ENCODE peak calls at places on chromosomes 16 and 17, in six cellular contexts. R is trophoblast cell, H is mesendoderm, S is neuronal stem cell, D is IMR-90, E is H1. Y is an unnamed sample.

GRCh38 chr17:18187816-18188761 is 4.5 kb downstream of the ALKBH5 start:
- DNase-seq in R (no peak), H (no peak), S (no peak), D (peak), E (no peak), Y (no peak)

GRCh38 chr17:31283841-31284240 is 13.2 kb downstream of the OMG start:
- DNase-seq in R (no peak), H (no peak), S (no peak), D (no peak), E (no peak), Y (no peak)

GRCh38 chr16:81803332-81803731 is 24.2 kb downstream of the PLCG2 start:
- DNase-seq in R (no peak), H (no peak), S (no peak), D (no peak), E (no peak), Y (no peak)

GRCh38 chr16:54136276-54136625 is 150.3 kb downstream of the IRX3 start:
- DNase-seq in R (no peak), H (no peak), S (no peak), D (peak), E (no peak), Y (no peak)

GRCh38 chr17:68288804-68289203 is 2.1 kb downstream of the SLC16A6 start:
- DNase-seq in R (no peak), H (peak), S (no peak), D (no peak), E (no peak), Y (no peak)

GRCh38 chr17:76497979-76498885 is 3.0 kb downstream of the RHBDF2 start:
- DNase-seq in R (peak), H (peak), S (no peak), D (peak), E (no peak), Y (peak)

GRCh38 chr17:61543786-61544415 is 47.1 kb downstream of the NACA2 start:
- DNase-seq in R (no peak), H (no peak), S (no peak), D (no peak), E (no peak), Y (no peak)

GRCh38 chr16:15398618-15399316 is 3.2 kb downstream of the MPV17L start:
- DNase-seq in R (no peak), H (no peak), S (no peak), D (no peak), E (no peak), Y (no peak)

GRCh38 chr17:66006654-66007053 is 185.3 kb downstream of the CEP112 start:
- DNase-seq in R (no peak), H (no peak), S (no peak), D (no peak), E (no peak), Y (no peak)

GRCh38 chr17:45070809-45071208 is 9.7 kb downstream of the NMT1 start:
- DNase-seq in R (no peak), H (no peak), S (no peak), D (no peak), E (no peak), Y (no peak)

GRCh38 chr16:54080524-54081008 is 206.0 kb downstream of the IRX3 start:
- DNase-seq in R (no peak), H (no peak), S (no peak), D (peak), E (no peak), Y (no peak)

GRCh38 chr17:73838815-73839214 is 194.6 kb upstream of the SDK2 start:
- DNase-seq in R (no peak), H (no peak), S (no peak), D (no peak), E (no peak), Y (no peak)

GRCh38 chr16:81843243-81843582 is 64.1 kb downstream of the PLCG2 start:
- DNase-seq in R (no peak), H (no peak), S (no peak), D (no peak), E (no peak), Y (no peak)

GRCh38 chr17:63993368-63993990 is 4.7 kb upstream of the PRR29 start:
- DNase-seq in R (no peak), H (no peak), S (no peak), D (no peak), E (no peak), Y (peak)

GRCh38 chr16:85090873-85091521 is 21.3 kb downstream of the CIBAR2 start:
- DNase-seq in R (no peak), H (no peak), S (no peak), D (no peak), E (no peak), Y (no peak)

GRCh38 chr16:57123216-57123968 is 31.0 kb downstream of the CPNE2 start:
- DNase-seq in R (no peak), H (no peak), S (no peak), D (no peak), E (no peak), Y (no peak)

GRCh38 chr17:82716383-82717181 is at the start of gene FN3KRP:
- DNase-seq in R (peak), H (peak), S (peak), D (peak), E (peak), Y (peak)

GRCh38 chr16:15575293-15576049 is 67.5 kb downstream of the MARF1 start:
- DNase-seq in R (no peak), H (no peak), S (no peak), D (no peak), E (no peak), Y (no peak)

GRCh38 chr16:57951204-57951960 is 19.5 kb downstream of the CNGB1 start:
- DNase-seq in R (peak), H (no peak), S (no peak), D (no peak), E (no peak), Y (no peak)

GRCh38 chr17:4332296-4332970 is 34.0 kb downstream of the UBE2G1 start:
- DNase-seq in R (peak), H (peak), S (peak), D (peak), E (no peak), Y (no peak)

GRCh38 chr16:89921699-89922476 is 1.3 kb upstream of the TUBB3 start:
- DNase-seq in R (peak), H (peak), S (peak), D (peak), E (no peak), Y (peak)

GRCh38 chr17:18259621-18260331 is 686 bp upstream of the MIEF2 start:
- DNase-seq in R (peak), H (peak), S (no peak), D (peak), E (no peak), Y (no peak)

GRCh38 chr16:56355786-56356275 is 69.5 kb downstream of the AMFR start:
- DNase-seq in R (no peak), H (no peak), S (no peak), D (no peak), E (no peak), Y (peak)

GRCh38 chr16:49474741-49475140 is 101.1 kb downstream of the C16orf78 start:
- DNase-seq in R (no peak), H (no peak), S (no peak), D (no peak), E (no peak), Y (no peak)

GRCh38 chr16:22183901-22184614 is 21.8 kb downstream of the SDR42E2 start:
- DNase-seq in R (no peak), H (peak), S (no peak), D (no peak), E (no peak), Y (peak)

GRCh38 chr17:47905221-47905733 is 9.2 kb downstream of the SP2 start:
- DNase-seq in R (no peak), H (peak), S (no peak), D (peak), E (no peak), Y (no peak)

GRCh38 chr16:86557587-86557986 is 2.6 kb upstream of the MTHFSD start:
- DNase-seq in R (no peak), H (no peak), S (no peak), D (no peak), E (no peak), Y (no peak)

GRCh38 chr17:83135692-83136091 is 56.3 kb downstream of the METRNL start:
- DNase-seq in R (no peak), H (no peak), S (no peak), D (no peak), E (no peak), Y (peak)

GRCh38 chr16:3282103-3282746 is 1.1 kb upstream of the ZNF263 start:
- DNase-seq in R (peak), H (peak), S (no peak), D (peak), E (no peak), Y (peak)

DNA sequence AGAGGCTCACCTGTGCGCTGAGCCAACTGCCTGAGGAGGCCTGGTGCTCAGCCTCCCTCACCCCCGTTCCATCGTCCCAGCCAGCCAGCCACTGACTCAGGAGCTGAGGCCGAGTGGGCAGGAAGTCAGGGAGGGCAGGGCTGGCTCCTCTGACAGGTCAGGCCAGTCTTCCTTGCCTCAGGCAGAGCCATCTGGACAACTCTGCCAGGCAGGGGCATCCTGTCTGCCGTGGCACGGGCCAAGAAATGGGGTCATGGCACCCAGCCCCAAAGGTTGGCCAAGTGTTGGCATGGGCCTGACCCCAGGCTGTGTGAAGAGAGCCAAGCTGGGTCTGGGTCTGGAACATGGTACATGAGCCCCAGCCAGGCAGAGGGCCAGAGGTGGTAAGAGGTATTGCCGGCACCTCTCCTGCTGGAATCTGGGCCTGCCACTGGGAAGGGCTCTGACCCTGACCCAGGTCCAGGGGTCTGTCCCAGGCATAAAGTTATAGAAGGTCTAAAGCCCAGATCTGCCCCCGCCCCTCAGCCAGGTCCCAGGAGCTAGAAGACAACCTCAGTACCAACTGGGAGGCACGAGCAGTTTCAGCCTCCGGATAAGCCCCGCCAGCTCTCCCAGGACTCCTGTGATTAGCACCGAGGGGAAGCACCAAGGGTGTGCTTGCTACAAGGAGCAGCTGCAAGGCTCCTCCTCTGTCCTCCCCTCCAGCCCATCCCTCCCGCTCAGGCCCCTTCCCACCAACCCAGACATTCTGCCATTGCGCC is 2.5 kb upstream of the VASN start:
- DNase-seq in R (no peak), H (no peak), S (no peak), D (peak), E (no peak), Y (no peak)
- H2BK5ac ChIP-seq in R (peak), H (no peak), S (peak), D (peak), E (no peak), Y (no peak)

DNA sequence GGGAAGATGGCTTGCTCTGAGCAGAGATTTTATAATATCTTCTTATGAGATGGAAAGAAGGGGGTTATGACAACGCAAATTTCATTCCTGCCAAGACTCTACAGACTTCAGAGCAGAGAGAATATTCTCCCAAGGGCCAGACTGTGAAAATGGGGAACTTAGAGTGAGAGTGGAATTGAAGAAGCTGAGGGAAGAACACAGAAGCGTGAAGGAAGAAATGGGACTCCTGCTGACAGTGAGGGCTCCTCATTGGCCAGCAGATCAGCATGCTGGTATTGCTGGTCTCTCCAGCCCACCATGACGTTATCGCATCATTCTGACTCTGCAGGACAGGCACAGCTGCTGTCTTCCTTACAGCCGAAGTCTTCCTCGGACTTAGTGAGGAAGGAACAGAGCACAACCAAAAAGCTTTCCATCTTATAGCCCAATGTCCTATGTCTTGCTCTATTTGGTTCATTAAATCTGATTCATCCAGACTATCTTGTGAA is 24.3 kb downstream of the CCL4 start:
- DNase-seq in R (peak), H (no peak), S (no peak), D (no peak), E (no peak), Y (no peak)
- H2BK5ac ChIP-seq in R (no peak), H (no peak), S (no peak), D (no peak), E (no peak), Y (no peak)

DNA sequence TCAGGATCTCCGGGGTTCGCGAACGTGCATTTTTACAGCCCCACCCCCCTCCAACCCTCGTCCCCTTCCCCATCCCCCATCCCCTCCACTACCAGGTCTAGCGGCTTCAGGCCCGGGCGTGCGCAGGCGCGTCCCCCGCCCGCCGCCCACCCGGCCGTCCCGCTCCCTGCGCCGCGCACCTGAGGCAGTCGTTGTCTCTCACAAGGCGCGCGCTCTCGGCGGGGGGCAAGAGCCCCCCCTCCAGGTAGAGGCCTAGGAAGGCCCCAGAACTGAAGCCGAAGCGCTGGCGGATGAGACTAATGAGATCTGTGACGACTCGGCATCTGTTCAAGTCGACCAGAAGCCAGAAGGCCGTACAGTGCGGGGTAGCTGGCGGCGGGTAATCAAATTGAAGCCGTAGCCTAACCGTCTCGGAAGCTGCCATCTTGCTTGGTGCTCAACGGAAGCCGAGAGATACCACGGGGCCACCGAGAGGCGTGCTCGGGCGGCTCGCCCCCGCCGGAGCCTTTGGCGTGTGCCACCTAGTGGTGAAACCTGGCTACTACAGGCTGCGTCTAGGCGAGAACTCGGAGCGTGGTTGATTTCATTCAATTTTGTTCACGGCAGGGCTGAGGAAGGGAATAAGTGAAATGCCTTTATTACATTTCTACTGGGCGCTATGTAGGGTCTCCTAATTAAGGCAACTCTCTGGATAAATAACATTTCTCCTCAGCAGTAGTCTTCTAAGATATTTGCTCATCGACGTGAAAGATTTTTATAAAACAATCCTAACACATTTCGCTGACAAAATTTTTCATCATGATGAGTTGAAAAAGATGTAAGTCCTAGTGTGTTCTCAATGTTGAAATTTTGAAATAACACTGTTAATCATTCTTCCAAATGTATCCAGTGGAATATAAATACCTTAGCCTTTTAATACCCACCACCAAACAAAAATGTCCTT is at the start of gene COIL:
- DNase-seq in R (peak), H (peak), S (peak), D (peak), E (peak), Y (peak)
- H2BK5ac ChIP-seq in R (peak), H (peak), S (peak), D (peak), E (peak), Y (no peak)

GRCh38 chr17:9299695-9300094 is 275.9 kb downstream of the STX8 start:
- DNase-seq in R (peak), H (no peak), S (no peak), D (no peak), E (no peak), Y (no peak)

GRCh38 chr17:9294661-9295210 is 273.4 kb downstream of the NTN1 start:
- DNase-seq in R (peak), H (no peak), S (no peak), D (no peak), E (no peak), Y (no peak)

GRCh38 chr17:9298135-9298534 is 276.8 kb downstream of the NTN1 start:
- DNase-seq in R (no peak), H (no peak), S (no peak), D (no peak), E (no peak), Y (no peak)

GRCh38 chr17:9298776-9299295 is 276.8 kb downstream of the STX8 start:
- DNase-seq in R (peak), H (no peak), S (no peak), D (no peak), E (no peak), Y (no peak)
- H2BK5ac ChIP-seq in R (no peak), H (no peak), S (no peak), D (no peak), E (no peak), Y (no peak)

DNA sequence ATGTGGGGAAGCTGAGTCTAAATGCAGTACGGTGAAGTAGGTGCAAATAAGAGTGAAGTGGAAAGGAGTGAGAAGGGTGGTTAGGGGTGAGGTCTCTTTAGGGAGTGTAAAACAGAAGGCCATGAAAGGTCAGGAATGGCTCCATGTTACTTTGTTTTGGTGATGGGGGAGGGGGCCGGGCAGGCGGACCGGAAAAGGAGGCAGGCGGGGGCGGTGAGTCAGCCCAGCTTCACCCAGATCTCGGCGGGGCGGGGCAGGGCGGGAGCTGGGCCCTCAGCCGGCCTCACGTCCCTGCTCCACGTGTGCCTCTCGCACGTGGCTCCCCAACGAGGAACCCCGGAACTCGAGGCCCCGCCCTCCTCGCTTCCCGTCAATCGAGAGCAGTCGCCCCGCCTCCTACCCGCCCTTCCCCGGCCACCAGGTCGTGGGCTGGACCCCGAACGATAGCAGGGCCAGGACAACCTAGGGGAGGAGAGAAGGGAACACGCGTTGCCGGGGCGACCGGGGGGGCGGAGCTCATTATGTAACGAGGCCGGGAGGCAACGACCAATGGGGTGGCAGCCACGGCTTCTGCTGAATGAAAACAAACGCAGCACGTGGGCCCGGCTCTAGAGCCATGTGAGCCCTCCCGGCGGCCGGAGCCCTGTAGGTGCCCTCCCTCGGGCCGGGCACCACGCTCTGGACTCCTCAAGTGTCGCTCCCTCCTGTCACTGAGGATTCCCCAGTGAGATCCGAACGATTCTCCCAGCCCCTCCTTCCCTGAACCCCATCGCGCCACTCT is 1.4 kb downstream of the NR1D1 start:
- DNase-seq in R (peak), H (peak), S (peak), D (peak), E (peak), Y (peak)
- H2BK5ac ChIP-seq in R (no peak), H (peak), S (peak), D (peak), E (peak), Y (no peak)